ENCODE peak calls at places on chromosomes 7 and 10, in six cellular contexts. One of them, this sample, is unnamed.

GRCh38 chr10:107487284-107487683 is 322.8 kb upstream of the SORCS1 start:
- DNase-seq in heart left ventricle: no peak
- DNase-seq in uterus: no peak
- DNase-seq in stomach: no peak
- DNase-seq in body of pancreas: no peak
- DNase-seq in Peyer's patch: no peak
- DNase-seq in this sample: no peak

GRCh38 chr7:155858521-155859061 is 46.3 kb upstream of the SHH start:
- DNase-seq in body of pancreas: no peak
- DNase-seq in Peyer's patch: no peak
- DNase-seq in stomach: peak; percentile 27
- DNase-seq in heart left ventricle: no peak
- DNase-seq in uterus: no peak
- DNase-seq in this sample: no peak

GRCh38 chr7:713488-714230 is 12.8 kb upstream of the DNAAF5 start:
- DNase-seq in uterus: no peak
- DNase-seq in stomach: no peak
- DNase-seq in body of pancreas: no peak
- DNase-seq in Peyer's patch: no peak
- DNase-seq in heart left ventricle: no peak
- DNase-seq in this sample: no peak

GRCh38 chr7:155865830-155866545 is 53.7 kb upstream of the SHH start:
- DNase-seq in stomach: peak; percentile 73
- DNase-seq in body of pancreas: no peak
- DNase-seq in heart left ventricle: no peak
- DNase-seq in uterus: no peak
- DNase-seq in Peyer's patch: no peak
- DNase-seq in this sample: no peak

GRCh38 chr7:4783762-4784351 is 8.4 kb downstream of the AP5Z1 start:
- DNase-seq in uterus: no peak
- DNase-seq in body of pancreas: no peak
- DNase-seq in Peyer's patch: no peak
- DNase-seq in stomach: no peak
- DNase-seq in heart left ventricle: no peak
- DNase-seq in this sample: no peak

GRCh38 chr10:27242951-27243551 is 2.5 kb upstream of the ACBD5 start:
- DNase-seq in heart left ventricle: peak; percentile 59
- DNase-seq in body of pancreas: peak; percentile 58
- DNase-seq in uterus: peak; percentile 48
- DNase-seq in Peyer's patch: peak; percentile 69
- DNase-seq in stomach: peak; percentile 50
- DNase-seq in this sample: peak; percentile 74

GRCh38 chr10:131266936-131267813 is 44.3 kb downstream of the TCERG1L start:
- DNase-seq in heart left ventricle: no peak
- DNase-seq in uterus: no peak
- DNase-seq in stomach: peak; percentile 20
- DNase-seq in body of pancreas: no peak
- DNase-seq in Peyer's patch: no peak
- DNase-seq in this sample: no peak

GRCh38 chr10:44786451-44786850 is 124.7 kb upstream of the TMEM72 start:
- DNase-seq in body of pancreas: no peak
- DNase-seq in heart left ventricle: no peak
- DNase-seq in Peyer's patch: no peak
- DNase-seq in uterus: peak; percentile 35
- DNase-seq in stomach: no peak
- DNase-seq in this sample: no peak

GRCh38 chr7:111537134-111537533 is 25.2 kb downstream of the IMMP2L start:
- DNase-seq in Peyer's patch: no peak
- DNase-seq in body of pancreas: no peak
- DNase-seq in stomach: no peak
- DNase-seq in uterus: no peak
- DNase-seq in heart left ventricle: no peak
- DNase-seq in this sample: no peak

GRCh38 chr7:134755422-134756022 is 23.9 kb upstream of the CALD1 start:
- DNase-seq in body of pancreas: peak; percentile 16
- DNase-seq in Peyer's patch: no peak
- DNase-seq in uterus: no peak
- DNase-seq in stomach: no peak
- DNase-seq in heart left ventricle: peak; percentile 36
- DNase-seq in this sample: peak; percentile 26

GRCh38 chr7:45595809-45596664 is 21.9 kb downstream of the ADCY1 start:
- DNase-seq in heart left ventricle: no peak
- DNase-seq in body of pancreas: no peak
- DNase-seq in stomach: peak; percentile 16
- DNase-seq in Peyer's patch: no peak
- DNase-seq in uterus: no peak
- DNase-seq in this sample: no peak

GRCh38 chr7:69992938-69993337 is 394.7 kb downstream of the AUTS2 start:
- DNase-seq in uterus: no peak
- DNase-seq in heart left ventricle: no peak
- DNase-seq in body of pancreas: no peak
- DNase-seq in Peyer's patch: no peak
- DNase-seq in stomach: no peak
- DNase-seq in this sample: no peak

GRCh38 chr7:23020742-23021401 is 6.9 kb upstream of the HYCC1 start:
- DNase-seq in uterus: no peak
- DNase-seq in body of pancreas: no peak
- DNase-seq in stomach: no peak
- DNase-seq in heart left ventricle: peak; percentile 29
- DNase-seq in Peyer's patch: no peak
- DNase-seq in this sample: no peak

GRCh38 chr10:62261666-62262065 is 7.0 kb downstream of the RTKN2 start:
- DNase-seq in Peyer's patch: no peak
- DNase-seq in heart left ventricle: no peak
- DNase-seq in body of pancreas: no peak
- DNase-seq in stomach: no peak
- DNase-seq in uterus: no peak
- DNase-seq in this sample: no peak

GRCh38 chr10:29160110-29160669 is 128.7 kb upstream of the LYZL1 start:
- DNase-seq in Peyer's patch: no peak
- DNase-seq in heart left ventricle: no peak
- DNase-seq in body of pancreas: peak; percentile 7
- DNase-seq in stomach: no peak
- DNase-seq in uterus: no peak
- DNase-seq in this sample: no peak

GRCh38 chr7:158108646-158109293 is 478.9 kb downstream of the PTPRN2 start:
- DNase-seq in body of pancreas: no peak
- DNase-seq in uterus: no peak
- DNase-seq in Peyer's patch: no peak
- DNase-seq in heart left ventricle: no peak
- DNase-seq in stomach: peak; percentile 15
- DNase-seq in this sample: no peak

GRCh38 chr10:127300868-127301321 is 104.5 kb upstream of the INSYN2A start:
- DNase-seq in heart left ventricle: no peak
- DNase-seq in Peyer's patch: no peak
- DNase-seq in body of pancreas: peak; percentile 46
- DNase-seq in uterus: no peak
- DNase-seq in stomach: peak; percentile 40
- DNase-seq in this sample: no peak

GRCh38 chr7:39923086-39923485 is 27.0 kb upstream of the CDK13 start:
- DNase-seq in stomach: no peak
- DNase-seq in body of pancreas: no peak
- DNase-seq in Peyer's patch: no peak
- DNase-seq in heart left ventricle: no peak
- DNase-seq in uterus: no peak
- DNase-seq in this sample: no peak

GRCh38 chr10:121179006-121179405 is 327.8 kb downstream of the WDR11 start:
- DNase-seq in body of pancreas: no peak
- DNase-seq in Peyer's patch: no peak
- DNase-seq in uterus: no peak
- DNase-seq in heart left ventricle: no peak
- DNase-seq in stomach: no peak
- DNase-seq in this sample: no peak

GRCh38 chr7:81339946-81340345 is 421.1 kb upstream of the SEMA3C start:
- DNase-seq in body of pancreas: no peak
- DNase-seq in stomach: no peak
- DNase-seq in heart left ventricle: no peak
- DNase-seq in Peyer's patch: no peak
- DNase-seq in uterus: no peak
- DNase-seq in this sample: no peak

GRCh38 chr7:158446281-158446680 is 141.3 kb downstream of the PTPRN2 start:
- DNase-seq in heart left ventricle: no peak
- DNase-seq in stomach: no peak
- DNase-seq in Peyer's patch: peak; percentile 19
- DNase-seq in uterus: no peak
- DNase-seq in body of pancreas: no peak
- DNase-seq in this sample: no peak

GRCh38 chr10:86187840-86188239 is 178.8 kb downstream of the GRID1 start:
- DNase-seq in body of pancreas: no peak
- DNase-seq in Peyer's patch: no peak
- DNase-seq in stomach: peak; percentile 14
- DNase-seq in uterus: no peak
- DNase-seq in heart left ventricle: no peak
- DNase-seq in this sample: no peak

DNA sequence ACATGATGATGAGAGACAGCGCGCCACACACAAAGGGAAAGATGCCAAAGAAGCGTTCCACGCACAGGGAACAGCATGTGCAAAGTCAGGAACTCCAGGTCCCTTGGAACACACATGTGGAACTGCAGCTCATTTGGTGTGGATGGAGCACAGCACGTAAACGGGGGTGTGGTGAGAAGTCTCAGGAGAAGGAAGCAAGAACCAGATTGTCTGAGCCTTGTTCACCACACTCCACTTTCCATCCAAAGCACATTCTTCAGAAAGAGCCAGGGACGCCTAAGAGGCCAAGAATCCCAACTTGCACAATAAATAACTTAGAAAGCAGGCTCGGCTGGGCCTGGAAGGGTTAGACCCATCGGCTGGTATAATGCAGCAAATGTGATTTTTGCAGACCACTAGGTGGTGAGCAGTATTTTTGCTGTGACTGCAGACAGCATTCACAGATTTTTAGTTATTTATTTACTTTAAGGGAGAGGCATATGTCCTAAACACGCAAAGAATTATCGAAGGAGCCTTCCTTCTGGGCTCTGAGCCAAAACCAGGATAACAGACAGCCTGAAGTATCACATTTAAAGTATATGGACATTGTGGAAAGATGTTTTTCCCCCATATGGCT is 27.9 kb upstream of the ASCC1 start:
- DNase-seq in stomach: peak; percentile 58
- DNase-seq in body of pancreas: peak; percentile 28
- DNase-seq in uterus: peak; percentile 83
- DNase-seq in heart left ventricle: peak; percentile 58
- DNase-seq in Peyer's patch: no peak
- DNase-seq in this sample: peak; percentile 63
- H3K27ac ChIP-seq in stomach: peak overlapping the region; percentile 13
- H3K27ac ChIP-seq in body of pancreas: peak overlapping the region; percentile 72
- H3K27ac ChIP-seq in uterus: peak overlapping the region; percentile 80
- H3K27ac ChIP-seq in heart left ventricle: peak overlapping the region; percentile 67
- H3K27ac ChIP-seq in Peyer's patch: peak overlapping the region; percentile 78
- H3K27ac ChIP-seq in this sample: peak overlapping the region; percentile 73

DNA sequence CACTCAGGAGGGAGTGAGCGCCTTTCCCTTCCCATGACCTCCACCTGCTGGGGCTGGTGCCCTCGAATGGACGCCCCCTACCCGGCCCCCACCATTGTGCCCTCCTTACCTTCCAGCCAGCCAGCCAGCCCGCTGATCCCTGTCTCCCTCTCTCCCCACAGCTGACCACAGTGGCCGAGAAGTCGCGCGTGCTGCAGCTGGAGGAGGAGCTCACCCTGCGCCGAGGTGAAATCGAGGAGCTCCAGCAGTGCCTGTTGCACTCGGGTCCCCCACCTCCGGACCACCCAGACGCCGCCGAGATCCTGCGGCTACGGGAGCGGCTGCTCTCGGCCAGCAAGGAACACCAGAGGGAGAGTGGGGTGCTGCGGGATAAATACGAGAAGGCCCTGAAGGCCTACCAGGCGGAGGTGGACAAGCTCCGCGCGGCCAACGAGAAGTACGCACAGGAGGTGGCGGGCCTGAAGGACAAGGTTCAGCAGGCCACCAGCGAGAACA is 77.9 kb upstream of the GTF2IRD1 start:
- DNase-seq in heart left ventricle: no peak
- DNase-seq in body of pancreas: no peak
- DNase-seq in uterus: no peak
- DNase-seq in stomach: no peak
- DNase-seq in Peyer's patch: no peak
- DNase-seq in this sample: no peak
- TF ChIP-seq POLR2A in heart left ventricle: no peak
- TF ChIP-seq POLR2A in body of pancreas: no peak
- TF ChIP-seq POLR2A in uterus: no peak
- TF ChIP-seq POLR2A in stomach: no peak
- TF ChIP-seq POLR2A in Peyer's patch: no peak
- TF ChIP-seq POLR2A in this sample: no peak

GRCh38 chr10:74075906-74076305 is 74.7 kb downstream of the AP3M1 start:
- DNase-seq in body of pancreas: no peak
- DNase-seq in stomach: no peak
- DNase-seq in Peyer's patch: no peak
- DNase-seq in uterus: no peak
- DNase-seq in heart left ventricle: no peak
- DNase-seq in this sample: no peak
- H3K4me1 ChIP-seq in body of pancreas: no peaks in the 10 kb centered on the region
- H3K4me1 ChIP-seq in stomach: no peaks in the 10 kb centered on the region
- H3K4me1 ChIP-seq in Peyer's patch: no peaks in the 10 kb centered on the region
- H3K4me1 ChIP-seq in uterus: no peaks in the 10 kb centered on the region
- H3K4me1 ChIP-seq in heart left ventricle: peaks cover 17% of the 10 kb centered on the region
- H3K4me1 ChIP-seq in this sample: no peaks in the 10 kb centered on the region

DNA sequence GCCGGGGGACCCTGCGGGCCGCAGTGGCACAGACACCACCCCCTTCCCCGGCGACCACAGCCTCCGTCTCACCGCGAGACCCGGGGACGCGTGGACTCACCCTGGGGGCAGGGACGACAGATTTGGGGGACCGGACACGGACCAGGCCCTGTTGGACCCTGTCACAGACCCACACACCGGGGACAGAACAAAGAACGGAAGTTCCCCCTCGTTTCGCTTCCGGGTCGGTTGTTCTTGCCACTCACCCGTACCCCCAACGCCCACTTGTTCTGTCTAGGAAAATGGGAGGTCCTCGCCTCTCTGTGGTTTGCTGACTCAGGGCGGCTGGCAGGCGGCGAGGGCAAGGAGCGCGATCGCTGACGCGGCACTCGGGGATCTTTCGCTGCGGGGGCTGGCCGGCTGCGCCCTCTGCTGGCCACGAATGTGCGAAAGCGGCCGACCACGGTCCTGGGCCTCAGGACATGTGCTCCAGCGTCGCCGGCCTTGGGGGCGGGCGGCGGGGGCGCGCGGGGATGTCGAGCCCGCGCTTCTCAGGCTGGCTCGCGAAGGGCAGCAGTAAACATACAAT is at the start of gene ZNF3:
- DNase-seq in stomach: peak; percentile 98
- DNase-seq in body of pancreas: peak; percentile 98
- DNase-seq in heart left ventricle: peak; percentile 99
- DNase-seq in Peyer's patch: peak; percentile 98
- DNase-seq in uterus: peak; percentile 98
- DNase-seq in this sample: peak; percentile 99
- H3K27ac ChIP-seq in stomach: peak within 1 kb of the TSS; percentile 67
- H3K27ac ChIP-seq in body of pancreas: peak within 1 kb of the TSS; percentile 87
- H3K27ac ChIP-seq in heart left ventricle: peak within 1 kb of the TSS; percentile 95
- H3K27ac ChIP-seq in Peyer's patch: peak within 1 kb of the TSS; percentile 91
- H3K27ac ChIP-seq in uterus: peak within 1 kb of the TSS; percentile 84
- H3K27ac ChIP-seq in this sample: peak within 1 kb of the TSS; percentile 83

This sample was measured in thyroid gland.